ENCODE peak calls at places on chromosomes 4 and X, in five cellular contexts. One of them, this sample, is unnamed.

GRCh38 chr4:110675406-110675805 is 52.5 kb upstream of the PITX2 start:
- DNase-seq in HCT116: no peak
- DNase-seq in endothelial cell of umbilical vein: no peak
- DNase-seq in H1: no peak
- DNase-seq in SK-N-SH: no peak
- DNase-seq in this sample: peak; percentile 64

GRCh38 chrX:107739541-107739940 is 36.0 kb downstream of the TSC22D3 start:
- DNase-seq in HCT116: no peak
- DNase-seq in endothelial cell of umbilical vein: no peak
- DNase-seq in H1: no peak
- DNase-seq in SK-N-SH: no peak
- DNase-seq in this sample: no peak

GRCh38 chr4:27181672-27182071 is 321.0 kb downstream of the STIM2 start:
- DNase-seq in HCT116: no peak
- DNase-seq in endothelial cell of umbilical vein: no peak
- DNase-seq in H1: no peak
- DNase-seq in SK-N-SH: no peak
- DNase-seq in this sample: no peak

GRCh38 chr4:108030332-108030731 is 40.6 kb downstream of the HADH start:
- DNase-seq in HCT116: peak; percentile 16
- DNase-seq in endothelial cell of umbilical vein: peak; percentile 49
- DNase-seq in H1: peak; percentile 25
- DNase-seq in SK-N-SH: peak; percentile 40
- DNase-seq in this sample: no peak

GRCh38 chr4:126414741-126415140 is 1100.0 kb downstream of the FAT4 start:
- DNase-seq in HCT116: no peak
- DNase-seq in endothelial cell of umbilical vein: no peak
- DNase-seq in H1: no peak
- DNase-seq in SK-N-SH: no peak
- DNase-seq in this sample: no peak

GRCh38 chrX:50726296-50726695 is 87.7 kb downstream of the SHROOM4 start:
- DNase-seq in HCT116: no peak
- DNase-seq in endothelial cell of umbilical vein: no peak
- DNase-seq in H1: no peak
- DNase-seq in SK-N-SH: no peak
- DNase-seq in this sample: no peak

GRCh38 chr4:119659576-119659975 is 31.0 kb upstream of the PDE5A start:
- DNase-seq in HCT116: no peak
- DNase-seq in endothelial cell of umbilical vein: no peak
- DNase-seq in H1: no peak
- DNase-seq in SK-N-SH: no peak
- DNase-seq in this sample: no peak

GRCh38 chr4:3083732-3084131 is 9.3 kb downstream of the HTT start:
- DNase-seq in HCT116: no peak
- DNase-seq in endothelial cell of umbilical vein: no peak
- DNase-seq in H1: no peak
- DNase-seq in SK-N-SH: no peak
- DNase-seq in this sample: no peak

GRCh38 chrX:102659790-102660757 is 8.8 kb downstream of the GPRASP1 start:
- DNase-seq in HCT116: no peak
- DNase-seq in endothelial cell of umbilical vein: peak; percentile 74
- DNase-seq in H1: no peak
- DNase-seq in SK-N-SH: peak; percentile 74
- DNase-seq in this sample: peak; percentile 10

GRCh38 chrX:115560978-115561604 is at the start of gene PLS3:
- DNase-seq in HCT116: peak; percentile 77
- DNase-seq in endothelial cell of umbilical vein: peak; percentile 84
- DNase-seq in H1: peak; percentile 46
- DNase-seq in SK-N-SH: peak; percentile 85
- DNase-seq in this sample: no peak

GRCh38 chrX:139078761-139079160 is 367.2 kb upstream of the FGF13 start:
- DNase-seq in HCT116: no peak
- DNase-seq in endothelial cell of umbilical vein: no peak
- DNase-seq in H1: no peak
- DNase-seq in SK-N-SH: no peak
- DNase-seq in this sample: no peak

GRCh38 chrX:54808605-54809483 is 1.3 kb downstream of the MAGED2 start:
- DNase-seq in HCT116: peak; percentile 87
- DNase-seq in endothelial cell of umbilical vein: peak; percentile 98
- DNase-seq in H1: peak; percentile 91
- DNase-seq in SK-N-SH: peak; percentile 90
- DNase-seq in this sample: peak; percentile 85

GRCh38 chr4:76512000-76512399 is 77.0 kb downstream of the SHROOM3 start:
- DNase-seq in HCT116: no peak
- DNase-seq in endothelial cell of umbilical vein: no peak
- DNase-seq in H1: no peak
- DNase-seq in SK-N-SH: no peak
- DNase-seq in this sample: no peak

GRCh38 chrX:2692221-2693122 is 1.4 kb downstream of the CD99 start:
- DNase-seq in HCT116: no peak
- DNase-seq in endothelial cell of umbilical vein: peak; percentile 49
- DNase-seq in H1: no peak
- DNase-seq in SK-N-SH: peak; percentile 17
- DNase-seq in this sample: no peak

GRCh38 chr4:52578951-52579350 is 80.2 kb downstream of the USP46 start:
- DNase-seq in HCT116: no peak
- DNase-seq in endothelial cell of umbilical vein: no peak
- DNase-seq in H1: no peak
- DNase-seq in SK-N-SH: no peak
- DNase-seq in this sample: no peak

GRCh38 chr4:85084371-85085170 is 118.1 kb upstream of the WDFY3 start:
- DNase-seq in HCT116: peak; percentile 75
- DNase-seq in endothelial cell of umbilical vein: peak; percentile 67
- DNase-seq in H1: no peak
- DNase-seq in SK-N-SH: peak; percentile 20
- DNase-seq in this sample: peak; percentile 71

GRCh38 chr4:68434277-68434676 is 13.0 kb upstream of the TMPRSS11E start:
- DNase-seq in HCT116: no peak
- DNase-seq in endothelial cell of umbilical vein: no peak
- DNase-seq in H1: no peak
- DNase-seq in SK-N-SH: no peak
- DNase-seq in this sample: no peak

GRCh38 chr4:122003335-122003734 is 51.5 kb upstream of the TRPC3 start:
- DNase-seq in HCT116: peak; percentile 42
- DNase-seq in endothelial cell of umbilical vein: peak; percentile 25
- DNase-seq in H1: peak; percentile 33
- DNase-seq in SK-N-SH: peak; percentile 60
- DNase-seq in this sample: no peak

GRCh38 chrX:140710710-140711109 is 1.2 kb downstream of the LINC00632 start:
- DNase-seq in HCT116: no peak
- DNase-seq in endothelial cell of umbilical vein: no peak
- DNase-seq in H1: no peak
- DNase-seq in SK-N-SH: peak; percentile 30
- DNase-seq in this sample: no peak

GRCh38 chrX:40434947-40435346 is 145.8 kb upstream of the ATP6AP2 start:
- DNase-seq in HCT116: no peak
- DNase-seq in endothelial cell of umbilical vein: no peak
- DNase-seq in H1: no peak
- DNase-seq in SK-N-SH: peak; percentile 51
- DNase-seq in this sample: no peak

GRCh38 chr4:142095886-142096605 is 459.7 kb downstream of the IL15 start:
- DNase-seq in HCT116: peak; percentile 90
- DNase-seq in endothelial cell of umbilical vein: peak; percentile 94
- DNase-seq in H1: no peak
- DNase-seq in SK-N-SH: no peak
- DNase-seq in this sample: no peak

GRCh38 chrX:45788941-45789348 is 588.3 kb upstream of the DIPK2B start:
- DNase-seq in HCT116: no peak
- DNase-seq in endothelial cell of umbilical vein: peak; percentile 79
- DNase-seq in H1: no peak
- DNase-seq in SK-N-SH: no peak
- DNase-seq in this sample: no peak

GRCh38 chr4:75457365-75457764 is 56.8 kb downstream of the RCHY1 start:
- DNase-seq in HCT116: no peak
- DNase-seq in endothelial cell of umbilical vein: no peak
- DNase-seq in H1: no peak
- DNase-seq in SK-N-SH: no peak
- DNase-seq in this sample: no peak

GRCh38 chrX:46912098-46912672 is at the start of gene JADE3:
- DNase-seq in HCT116: peak; percentile 29
- DNase-seq in endothelial cell of umbilical vein: peak; percentile 75
- DNase-seq in H1: peak; percentile 9
- DNase-seq in SK-N-SH: peak; percentile 87
- DNase-seq in this sample: no peak

GRCh38 chrX:34563809-34564208 is 93.3 kb downstream of the TMEM47 start:
- DNase-seq in HCT116: no peak
- DNase-seq in endothelial cell of umbilical vein: no peak
- DNase-seq in H1: no peak
- DNase-seq in SK-N-SH: no peak
- DNase-seq in this sample: no peak

GRCh38 chr4:80138556-80139538 is 58.5 kb upstream of the PRDM8 start:
- DNase-seq in HCT116: no peak
- DNase-seq in endothelial cell of umbilical vein: no peak
- DNase-seq in H1: no peak
- DNase-seq in SK-N-SH: no peak
- DNase-seq in this sample: no peak

GRCh38 chrX:119990995-119991787 is 47.6 kb upstream of the NKAP start:
- DNase-seq in HCT116: no peak
- DNase-seq in endothelial cell of umbilical vein: no peak
- DNase-seq in H1: no peak
- DNase-seq in SK-N-SH: peak; percentile 32
- DNase-seq in this sample: no peak

GRCh38 chr4:41215969-41216293 is 1.6 kb upstream of the APBB2 start:
- DNase-seq in HCT116: no peak
- DNase-seq in endothelial cell of umbilical vein: peak; percentile 52
- DNase-seq in H1: no peak
- DNase-seq in SK-N-SH: no peak
- DNase-seq in this sample: no peak

GRCh38 chr4:152106113-152106763 is 345.4 kb upstream of the GATB start:
- DNase-seq in HCT116: peak; percentile 83
- DNase-seq in endothelial cell of umbilical vein: peak; percentile 96
- DNase-seq in H1: no peak
- DNase-seq in SK-N-SH: no peak
- DNase-seq in this sample: peak; percentile 52

GRCh38 chr4:38723114-38723513 is 59.1 kb downstream of the KLF3 start:
- DNase-seq in HCT116: no peak
- DNase-seq in endothelial cell of umbilical vein: no peak
- DNase-seq in H1: no peak
- DNase-seq in SK-N-SH: no peak
- DNase-seq in this sample: no peak

GRCh38 chr4:38728651-38729141 is 54.1 kb downstream of the TLR10 start:
- DNase-seq in HCT116: peak; percentile 77
- DNase-seq in endothelial cell of umbilical vein: no peak
- DNase-seq in H1: peak; percentile 15
- DNase-seq in SK-N-SH: no peak
- DNase-seq in this sample: no peak

GRCh38 chr4:38724507-38724808 is 58.3 kb downstream of the TLR10 start:
- DNase-seq in HCT116: no peak
- DNase-seq in endothelial cell of umbilical vein: no peak
- DNase-seq in H1: no peak
- DNase-seq in SK-N-SH: no peak
- DNase-seq in this sample: no peak

GRCh38 chr4:38723726-38724506 is 58.9 kb downstream of the TLR10 start:
- DNase-seq in HCT116: no peak
- DNase-seq in endothelial cell of umbilical vein: no peak
- DNase-seq in H1: no peak
- DNase-seq in SK-N-SH: no peak
- DNase-seq in this sample: no peak
- TF ChIP-seq POLR2AphosphoS5 in HCT116: no peak
- TF ChIP-seq POLR2AphosphoS5 in endothelial cell of umbilical vein: no peak
- TF ChIP-seq POLR2AphosphoS5 in H1: no peak
- TF ChIP-seq POLR2AphosphoS5 in SK-N-SH: no peak
- TF ChIP-seq POLR2AphosphoS5 in this sample: no peak

DNA sequence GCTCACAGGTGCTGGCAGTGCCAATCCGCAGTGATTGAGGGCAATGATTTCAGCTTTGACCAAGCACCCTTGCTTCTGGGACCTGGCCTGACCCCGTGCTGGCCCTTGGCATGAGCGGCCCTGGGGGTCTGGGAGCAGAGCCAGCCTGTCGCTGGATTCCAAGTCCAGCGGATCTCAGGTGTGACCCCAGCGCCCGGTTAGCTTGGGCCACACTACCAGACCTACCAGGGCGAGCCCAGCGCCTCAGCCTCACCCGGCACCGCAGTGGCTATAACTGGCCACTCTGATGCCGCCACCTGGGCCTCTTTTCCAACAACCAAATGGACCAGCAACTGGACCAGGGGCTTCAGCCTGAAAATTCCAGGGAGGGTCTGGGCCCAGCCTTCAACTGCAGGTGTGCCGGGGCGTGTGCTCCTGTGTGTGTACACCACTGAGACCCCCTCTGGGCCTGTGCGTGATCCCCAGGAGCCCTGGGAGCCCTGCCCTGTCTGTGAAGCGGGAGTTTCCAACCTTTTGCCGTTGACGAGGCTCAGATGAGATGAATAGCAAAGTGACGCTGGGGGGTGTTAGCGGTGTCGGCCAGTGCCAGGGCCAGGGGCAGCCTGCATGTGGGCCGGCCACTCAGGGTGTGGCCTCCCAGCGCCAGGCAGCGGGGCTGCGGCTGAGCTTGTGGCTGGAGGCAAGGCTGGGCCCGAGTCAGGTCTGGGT is 658 bp downstream of the SH3TC1 start:
- DNase-seq in HCT116: no peak
- DNase-seq in endothelial cell of umbilical vein: peak; percentile 34
- DNase-seq in H1: no peak
- DNase-seq in SK-N-SH: no peak
- DNase-seq in this sample: no peak
- H3K9ac ChIP-seq in HCT116: peak overlapping the region; percentile 66
- H3K9ac ChIP-seq in endothelial cell of umbilical vein: peak overlapping the region; percentile 91
- H3K9ac ChIP-seq in H1: no peak overlapping the region
- H3K9ac ChIP-seq in SK-N-SH: peak overlapping the region; percentile 69
- H3K9ac ChIP-seq in this sample: no peak overlapping the region

DNA sequence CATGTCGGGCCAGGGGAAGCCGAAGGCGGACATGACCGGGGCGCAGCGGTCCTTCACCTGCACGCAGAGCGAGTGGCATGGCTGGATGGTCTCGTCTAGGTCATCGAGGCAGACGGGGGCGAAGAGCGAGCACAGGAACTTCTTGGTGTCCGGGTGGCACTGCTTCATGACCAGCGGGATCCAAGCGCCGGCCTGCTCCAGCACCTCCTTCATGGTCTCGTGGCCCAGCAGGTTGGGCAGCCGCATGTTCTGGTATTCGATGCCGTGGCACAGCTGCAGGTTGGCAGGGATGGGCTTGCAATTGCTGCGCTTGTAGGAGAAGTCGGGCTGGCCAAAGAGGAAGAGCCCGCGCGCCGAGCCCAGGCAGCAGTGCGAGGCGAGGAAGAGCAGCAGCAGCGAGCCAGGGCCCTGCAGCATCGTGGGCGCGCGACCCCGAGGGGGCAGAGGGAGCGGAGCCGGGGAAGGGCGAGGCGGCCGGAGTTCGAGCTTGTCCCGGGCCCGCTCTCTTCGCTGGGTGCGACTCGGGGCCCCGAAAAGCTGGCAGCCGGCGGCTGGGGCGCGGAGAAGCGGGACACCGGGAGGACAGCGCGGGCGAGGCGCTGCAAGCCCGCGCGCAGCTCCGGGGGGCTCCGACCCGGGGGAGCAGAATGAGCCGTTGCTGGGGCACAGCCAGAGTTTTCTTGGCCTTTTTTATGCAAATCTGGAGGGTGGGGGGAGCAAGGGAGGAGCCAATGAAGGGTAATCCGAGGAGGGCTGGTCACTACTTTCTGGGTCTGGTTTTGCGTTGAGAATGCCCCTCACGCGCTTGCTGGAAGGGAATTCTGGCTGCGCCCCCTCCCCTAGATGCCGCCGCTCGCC is at the start of gene SFRP2:
- DNase-seq in HCT116: no peak
- DNase-seq in endothelial cell of umbilical vein: no peak
- DNase-seq in H1: peak; percentile 56
- DNase-seq in SK-N-SH: peak; percentile 44
- DNase-seq in this sample: no peak
- TF ChIP-seq POLR2AphosphoS5 in HCT116: no peak
- TF ChIP-seq POLR2AphosphoS5 in endothelial cell of umbilical vein: no peak
- TF ChIP-seq POLR2AphosphoS5 in H1: peak; percentile 86
- TF ChIP-seq POLR2AphosphoS5 in SK-N-SH: no peak
- TF ChIP-seq POLR2AphosphoS5 in this sample: no peak

GRCh38 chr4:165505991-165506779 is 127.4 kb downstream of the CPE start:
- DNase-seq in HCT116: no peak
- DNase-seq in endothelial cell of umbilical vein: no peak
- DNase-seq in H1: no peak
- DNase-seq in SK-N-SH: no peak
- DNase-seq in this sample: no peak
- H3K9ac ChIP-seq in HCT116: no peak overlapping the region
- H3K9ac ChIP-seq in endothelial cell of umbilical vein: no peak overlapping the region
- H3K9ac ChIP-seq in H1: no peak overlapping the region
- H3K9ac ChIP-seq in SK-N-SH: no peak overlapping the region
- H3K9ac ChIP-seq in this sample: no peak overlapping the region

This sample was measured in SK-N-MC.